ENCODE peak calls at places on chromosomes 12 and 14, in five cellular contexts. S is HepG2, J is body of pancreas, Z is spleen, I is ovary. E is an unnamed sample.

GRCh38 chr12:78407722-78408121 is 456.9 kb upstream of the SYT1 start:
- DNase-seq in S (no peak), J (no peak), Z (no peak), I (no peak), E (no peak)

GRCh38 chr14:24430682-24431568 is 1.2 kb downstream of the KHNYN start:
- DNase-seq in S (no peak), J (peak), Z (peak), I (peak), E (peak)

GRCh38 chr14:93959239-93960107 is 16.9 kb downstream of the ASB2 start:
- DNase-seq in S (peak), J (peak), Z (peak), I (no peak), E (peak)

GRCh38 chr12:56941299-56942017 is 7.2 kb upstream of the SDR9C7 start:
- DNase-seq in S (peak), J (peak), Z (no peak), I (no peak), E (peak)

GRCh38 chr12:6280053-6280469 is 30.4 kb upstream of the PLEKHG6 start:
- DNase-seq in S (peak), J (peak), Z (peak), I (peak), E (no peak)

GRCh38 chr14:101813171-101813759 is 51.8 kb downstream of the PPP2R5C start:
- DNase-seq in S (no peak), J (no peak), Z (no peak), I (no peak), E (no peak)

GRCh38 chr14:92513204-92513965 is at the start of gene RIN3:
- DNase-seq in S (peak), J (peak), Z (peak), I (peak), E (peak)

GRCh38 chr12:38516418-38516817 is 199.8 kb downstream of the ALG10B start:
- DNase-seq in S (no peak), J (no peak), Z (no peak), I (no peak), E (no peak)

GRCh38 chr14:66508547-66508845 is 549 bp downstream of the GPHN start:
- DNase-seq in S (no peak), J (no peak), Z (no peak), I (no peak), E (no peak)

GRCh38 chr12:48789858-48790326 is 1.0 kb upstream of the ADCY6 start:
- DNase-seq in S (no peak), J (no peak), Z (no peak), I (no peak), E (no peak)

GRCh38 chr12:129790930-129791329 is 112.9 kb downstream of the TMEM132D start:
- DNase-seq in S (no peak), J (no peak), Z (no peak), I (no peak), E (no peak)

GRCh38 chr14:83975435-83976222 is 1554.3 kb upstream of the FLRT2 start:
- DNase-seq in S (no peak), J (peak), Z (no peak), I (no peak), E (no peak)

GRCh38 chr14:104298458-104298857 is 160.1 kb downstream of the KIF26A start:
- DNase-seq in S (no peak), J (no peak), Z (no peak), I (peak), E (no peak)

GRCh38 chr12:148676-149416 is 65.1 kb downstream of the SLC6A12 start:
- DNase-seq in S (no peak), J (no peak), Z (no peak), I (no peak), E (no peak)

GRCh38 chr12:20426191-20426590 is 57.9 kb downstream of the PDE3A start:
- DNase-seq in S (no peak), J (peak), Z (no peak), I (no peak), E (no peak)

GRCh38 chr14:90111895-90112534 is 50.2 kb downstream of the KCNK13 start:
- DNase-seq in S (peak), J (no peak), Z (no peak), I (no peak), E (no peak)

GRCh38 chr14:38469156-38469555 is 213.3 kb upstream of the CLEC14A start:
- DNase-seq in S (no peak), J (no peak), Z (no peak), I (no peak), E (no peak)

GRCh38 chr14:31781578-31781977 is 220.4 kb downstream of the NUBPL start:
- DNase-seq in S (no peak), J (no peak), Z (no peak), I (no peak), E (peak)

GRCh38 chr12:27781680-27782079 is 1.6 kb upstream of the MANSC4 start:
- DNase-seq in S (no peak), J (no peak), Z (no peak), I (no peak), E (no peak)

GRCh38 chr14:60164717-60165546 is at the start of gene DHRS7:
- DNase-seq in S (peak), J (peak), Z (peak), I (peak), E (peak)

GRCh38 chr14:68295316-68295816 is 475.8 kb downstream of the RAD51B start:
- DNase-seq in S (peak), J (peak), Z (peak), I (peak), E (no peak)

GRCh38 chr12:124673881-124674617 is 106.6 kb upstream of the NCOR2 start:
- DNase-seq in S (no peak), J (no peak), Z (no peak), I (no peak), E (no peak)

GRCh38 chr12:54287316-54288157 is 7.0 kb downstream of the HNRNPA1 start:
- DNase-seq in S (no peak), J (no peak), Z (no peak), I (no peak), E (peak)

GRCh38 chr14:58244556-58245387 is at the start of gene PSMA3:
- DNase-seq in S (peak), J (peak), Z (peak), I (peak), E (peak)
- TF ChIP-seq POLR2A in S (peak), J (peak), Z (peak), I (peak), E (peak)

GRCh38 chr14:88989911-88990310 is 165.5 kb downstream of the TTC8 start:
- DNase-seq in S (no peak), J (no peak), Z (no peak), I (no peak), E (no peak)
- TF ChIP-seq CTCF in S (no peak), J (no peak), Z (no peak), I (no peak), E (no peak)

DNA sequence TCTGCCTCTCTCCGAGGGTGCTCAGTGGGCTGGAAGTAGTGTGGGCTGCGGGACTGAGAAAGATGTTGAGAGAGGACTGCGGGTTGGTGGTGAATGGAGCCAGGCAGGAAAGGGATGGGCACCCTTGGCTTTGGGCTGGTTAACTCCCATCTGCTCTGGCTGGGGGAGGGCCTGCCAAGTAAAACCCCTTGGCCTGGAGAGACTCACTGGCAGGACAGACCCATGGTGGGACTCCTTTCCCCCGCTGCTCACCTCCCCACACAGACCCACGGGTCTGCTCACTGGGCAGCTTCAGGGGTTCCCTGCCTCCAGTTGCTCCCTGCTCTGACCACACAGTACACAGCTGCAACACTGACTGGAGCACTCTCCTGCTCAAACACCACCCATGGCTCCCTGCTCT is 54.1 kb downstream of the KRT80 start:
- DNase-seq in S (no peak), J (no peak), Z (peak), I (peak), E (no peak)
- TF ChIP-seq POLR2A in S (no peak), J (no peak), Z (no peak), I (no peak), E (no peak)

GRCh38 chr12:68042212-68042699 is 53.0 kb downstream of the IFNG-AS1 start:
- DNase-seq in S (peak), J (no peak), Z (no peak), I (no peak), E (peak)
- TF ChIP-seq CTCF in S (no peak), J (no peak), Z (no peak), I (no peak), E (no peak)

GRCh38 chr12:89708793-89709156 is at the start of gene ATP2B1:
- DNase-seq in S (peak), J (peak), Z (peak), I (peak), E (peak)

GRCh38 chr12:89709157-89709993 is 737 bp upstream of the ATP2B1 start:
- DNase-seq in S (peak), J (peak), Z (peak), I (peak), E (peak)

GRCh38 chr12:89706551-89707348 is 1.9 kb downstream of the ATP2B1 start:
- DNase-seq in S (no peak), J (peak), Z (peak), I (no peak), E (no peak)

GRCh38 chr12:89707992-89708792 is 446 bp downstream of the ATP2B1 start:
- DNase-seq in S (no peak), J (peak), Z (peak), I (peak), E (peak)

DNA sequence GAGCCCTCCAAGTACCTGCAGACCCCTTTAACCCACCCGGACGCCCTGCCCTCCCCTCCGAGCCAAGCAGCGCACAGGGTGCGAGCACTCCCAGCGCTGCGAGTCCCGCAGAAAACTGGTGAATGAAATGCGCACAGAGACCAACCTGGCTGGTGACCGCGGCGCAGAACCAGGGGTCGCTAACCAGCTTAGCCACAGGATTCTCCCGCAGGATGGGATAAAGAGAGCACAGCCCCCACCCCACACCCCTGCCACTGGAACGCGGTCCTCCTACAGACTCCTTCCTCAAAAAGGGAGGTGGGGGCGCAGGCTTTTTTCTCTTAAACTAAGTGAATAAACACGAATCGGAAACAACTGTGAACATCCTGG is 1.0 kb downstream of the ATP2B1 start:
- DNase-seq in S (peak), J (peak), Z (peak), I (peak), E (peak)
- TF ChIP-seq POLR2A in S (no peak), J (no peak), Z (no peak), I (no peak), E (no peak)

GRCh38 chr14:50666772-50667490 is 1.2 kb downstream of the SAV1 start:
- DNase-seq in S (peak), J (peak), Z (no peak), I (peak), E (peak)

GRCh38 chr14:50668008-50668851 is at the start of gene SAV1:
- DNase-seq in S (peak), J (peak), Z (peak), I (peak), E (peak)

GRCh38 chr14:50668852-50669194 is 717 bp upstream of the SAV1 start:
- DNase-seq in S (no peak), J (no peak), Z (no peak), I (no peak), E (no peak)

GRCh38 chr14:50669441-50669986 is 1.4 kb upstream of the SAV1 start:
- DNase-seq in S (no peak), J (no peak), Z (no peak), I (no peak), E (no peak)

DNA sequence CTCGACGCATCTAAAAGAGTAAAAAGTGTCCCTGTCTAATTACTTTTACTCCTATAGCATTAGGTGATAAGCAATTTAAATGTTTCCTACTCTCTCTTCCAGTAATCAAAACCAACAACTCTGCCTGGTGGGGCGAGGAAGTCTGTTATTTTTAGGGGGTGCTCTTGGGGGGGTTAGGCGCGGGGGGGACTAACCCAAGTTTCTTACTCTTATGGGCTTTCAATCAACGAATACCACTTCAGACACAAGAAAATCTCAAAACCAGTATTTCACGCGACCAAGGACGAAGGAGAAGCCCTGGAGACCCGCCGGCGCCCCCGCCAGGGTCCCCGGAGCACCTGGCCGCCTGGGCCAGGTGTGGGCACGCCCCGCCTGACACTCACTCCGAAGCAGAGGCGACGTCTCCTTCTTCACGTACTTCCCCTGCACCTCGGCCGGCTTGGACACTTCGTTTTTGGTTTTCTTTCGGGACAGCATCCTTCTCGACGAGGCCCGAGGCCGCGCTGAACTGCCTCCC is 557 bp downstream of the SAV1 start:
- DNase-seq in S (no peak), J (peak), Z (no peak), I (no peak), E (no peak)
- TF ChIP-seq CTCF in S (no peak), J (no peak), Z (no peak), I (no peak), E (no peak)

GRCh38 chr14:103103461-103104388 is 9.2 kb downstream of the EXOC3L4 start:
- DNase-seq in S (peak), J (peak), Z (no peak), I (peak), E (peak)
- TF ChIP-seq POLR2A in S (no peak), J (no peak), Z (no peak), I (no peak), E (no peak)

GRCh38 chr12:82841379-82841778 is 154.7 kb downstream of the TMTC2 start:
- DNase-seq in S (no peak), J (no peak), Z (no peak), I (no peak), E (no peak)
- TF ChIP-seq CTCF in S (no peak), J (no peak), Z (no peak), I (no peak), E (no peak)

E was measured in NB4.